ENCODE peak calls at places on chromosomes 16 and 17, in four cellular contexts. H, Z, N and P are unnamed samples.

GRCh38 chr16:66525396-66526180 is 24.3 kb downstream of the TK2 start:
- DNase-seq in H (no peak), Z (no peak), N (no peak), P (peak; percentile 54)

GRCh38 chr16:84141143-84141670 is 3.8 kb downstream of the HSDL1 start:
- DNase-seq in H (no peak), Z (no peak), N (no peak), P (no peak)

GRCh38 chr16:66367968-66368891 is 1.7 kb downstream of the CDH5 start:
- DNase-seq in H (no peak), Z (no peak), N (no peak), P (no peak)

GRCh38 chr16:4378202-4378666 is 6.6 kb downstream of the VASN start:
- DNase-seq in H (peak; percentile 77), Z (no peak), N (no peak), P (no peak)

GRCh38 chr17:74999523-74999922 is 12.1 kb downstream of the CDR2L start:
- DNase-seq in H (no peak), Z (no peak), N (no peak), P (no peak)

GRCh38 chr17:4956493-4957061 is 5.7 kb downstream of the ENO3 start:
- DNase-seq in H (no peak), Z (no peak), N (no peak), P (no peak)

GRCh38 chr17:15261063-15261817 is 3.9 kb downstream of the PMP22 start:
- DNase-seq in H (peak; percentile 63), Z (peak; percentile 44), N (peak; percentile 56), P (peak; percentile 61)

GRCh38 chr17:31693433-31694210 is 165.4 kb downstream of the COPRS start:
- DNase-seq in H (peak; percentile 37), Z (no peak), N (no peak), P (no peak)

GRCh38 chr16:57191056-57191536 is 5.0 kb downstream of the RSPRY1 start:
- DNase-seq in H (no peak), Z (no peak), N (peak; percentile 70), P (peak; percentile 60)

GRCh38 chr16:28845173-28846079 is 722 bp downstream of the TUFM start:
- DNase-seq in H (no peak), Z (no peak), N (no peak), P (peak; percentile 18)

GRCh38 chr16:754208-755097 is 6.1 kb upstream of the MSLN start:
- DNase-seq in H (no peak), Z (peak; percentile 73), N (no peak), P (no peak)

GRCh38 chr16:3472878-3473595 is 22.3 kb downstream of the C16orf90 start:
- DNase-seq in H (peak; percentile 12), Z (no peak), N (peak; percentile 13), P (peak; percentile 39)

GRCh38 chr16:11245988-11246387 is 10.0 kb downstream of the SOCS1 start:
- DNase-seq in H (no peak), Z (no peak), N (no peak), P (no peak)

GRCh38 chr16:83956336-83957289 is 3.6 kb downstream of the OSGIN1 start:
- DNase-seq in H (peak; percentile 70), Z (peak; percentile 93), N (peak; percentile 80), P (peak; percentile 78)

GRCh38 chr16:49644143-49644460 is 211.8 kb downstream of the ZNF423 start:
- DNase-seq in H (peak; percentile 54), Z (no peak), N (peak; percentile 37), P (peak; percentile 59)

GRCh38 chr17:64073771-64074703 is 53.6 kb upstream of the ICAM2 start:
- DNase-seq in H (no peak), Z (no peak), N (no peak), P (no peak)

GRCh38 chr17:1907818-1908698 is 78.3 kb downstream of the RPA1 start:
- DNase-seq in H (peak; percentile 40), Z (no peak), N (peak; percentile 34), P (peak; percentile 33)

GRCh38 chr17:28812980-28813377 is 29.6 kb downstream of the FAM222B start:
- DNase-seq in H (peak; percentile 70), Z (no peak), N (no peak), P (no peak)

GRCh38 chr16:31010539-31010938 is at the start of gene STX1B:
- DNase-seq in H (no peak), Z (no peak), N (peak; percentile 41), P (peak; percentile 38)

GRCh38 chr16:9258423-9259051 is 167.1 kb downstream of the HAPSTR1 start:
- DNase-seq in H (peak; percentile 31), Z (no peak), N (peak; percentile 5), P (peak; percentile 4)

GRCh38 chr16:80198265-80198994 is 342.4 kb upstream of the DYNLRB2 start:
- DNase-seq in H (no peak), Z (no peak), N (peak; percentile 24), P (peak; percentile 54)

GRCh38 chr17:17502741-17503565 is 6.8 kb upstream of the RASD1 start:
- DNase-seq in H (no peak), Z (peak; percentile 44), N (no peak), P (no peak)

GRCh38 chr16:50724237-50724747 is 17.6 kb upstream of the CYLD start:
- DNase-seq in H (no peak), Z (no peak), N (no peak), P (no peak)

GRCh38 chr17:2057714-2058520 is 3.0 kb downstream of the HIC1 start:
- DNase-seq in H (peak; percentile 58), Z (peak; percentile 80), N (peak; percentile 51), P (no peak)

GRCh38 chr16:71353736-71354135 is 4.8 kb upstream of the CALB2 start:
- DNase-seq in H (no peak), Z (no peak), N (no peak), P (no peak)

GRCh38 chr17:19650826-19651225 is 2.3 kb downstream of the ALDH3A2 start:
- DNase-seq in H (no peak), Z (no peak), N (peak; percentile 37), P (peak; percentile 35)

GRCh38 chr17:28204751-28205150 is 114.2 kb upstream of the TMEM97 start:
- DNase-seq in H (peak; percentile 25), Z (no peak), N (no peak), P (peak; percentile 22)

GRCh38 chr17:8611671-8612298 is 18.7 kb downstream of the MYH10 start:
- DNase-seq in H (peak; percentile 89), Z (no peak), N (peak; percentile 44), P (peak; percentile 15)

GRCh38 chr16:69848635-69849545 is 86.8 kb downstream of the WWP2 start:
- DNase-seq in H (peak; percentile 96), Z (peak; percentile 83), N (peak; percentile 95), P (peak; percentile 92)

GRCh38 chr17:7781467-7781866 is 52.5 kb upstream of the KDM6B start:
- DNase-seq in H (peak; percentile 34), Z (no peak), N (no peak), P (no peak)

GRCh38 chr17:35555695-35556094 is 4.9 kb downstream of the SLFN14 start:
- DNase-seq in H (no peak), Z (no peak), N (no peak), P (no peak)

GRCh38 chr17:17723354-17724261 is 42.4 kb downstream of the RAI1 start:
- DNase-seq in H (peak; percentile 77), Z (no peak), N (peak; percentile 81), P (peak; percentile 83)

GRCh38 chr16:25052161-25052511 is 37.0 kb upstream of the ARHGAP17 start:
- DNase-seq in H (no peak), Z (no peak), N (no peak), P (no peak)
- TF ChIP-seq CTCF in H (no peak), Z (no peak), N (no peak), P (no peak)

GRCh38 chr17:80352216-80352895 is 62.6 kb upstream of the ENDOV start:
- DNase-seq in H (no peak), Z (peak; percentile 55), N (no peak), P (no peak)

GRCh38 chr17:80356231-80356856 is 58.6 kb upstream of the ENDOV start:
- DNase-seq in H (no peak), Z (peak; percentile 51), N (no peak), P (no peak)

GRCh38 chr17:80354381-80354780 is 60.6 kb upstream of the ENDOV start:
- DNase-seq in H (no peak), Z (peak; percentile 23), N (no peak), P (no peak)

GRCh38 chr17:80352991-80353665 is 61.8 kb upstream of the ENDOV start:
- DNase-seq in H (no peak), Z (peak; percentile 64), N (no peak), P (no peak)

GRCh38 chr17:80353718-80354275 is 61.2 kb upstream of the ENDOV start:
- DNase-seq in H (no peak), Z (peak; percentile 51), N (no peak), P (no peak)
- H3K4me3 ChIP-seq in H (no peak overlapping the region), Z (no peak overlapping the region), N (no peak overlapping the region), P (no peak overlapping the region)

DNA sequence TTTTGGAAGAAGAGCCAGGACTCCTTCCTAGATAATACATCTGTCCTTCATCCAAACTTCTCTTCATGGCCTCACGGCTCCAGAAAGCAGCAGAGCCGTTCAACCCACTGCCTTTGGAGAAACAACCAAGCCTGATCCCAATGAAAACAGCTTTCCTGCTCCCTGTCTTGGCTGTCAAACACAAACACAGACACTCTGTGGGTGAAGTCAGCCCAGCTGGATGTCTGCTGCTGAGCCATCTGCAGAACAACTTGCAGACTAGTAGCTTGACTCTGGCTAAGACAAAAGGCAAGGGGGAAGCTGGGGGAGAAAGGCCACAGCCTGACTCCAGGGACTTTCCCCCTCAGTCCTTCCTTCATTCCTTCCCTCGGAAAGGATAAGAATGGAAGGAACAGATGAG is 345.1 kb upstream of the PSMD7 start:
- DNase-seq in H (no peak), Z (no peak), N (peak; percentile 80), P (no peak)
- TF ChIP-seq CTCF in H (no peak), Z (no peak), N (no peak), P (no peak)

GRCh38 chr17:62749926-62750325 is 58.2 kb downstream of the MARCHF10 start:
- DNase-seq in H (no peak), Z (no peak), N (no peak), P (no peak)

GRCh38 chr17:62750502-62751349 is 57.4 kb downstream of the MARCHF10 start:
- DNase-seq in H (no peak), Z (no peak), N (no peak), P (no peak)

GRCh38 chr17:62754696-62755095 is 53.4 kb downstream of the MARCHF10 start:
- DNase-seq in H (peak; percentile 62), Z (no peak), N (no peak), P (no peak)

GRCh38 chr17:62753562-62753961 is 54.6 kb downstream of the MARCHF10 start:
- DNase-seq in H (no peak), Z (no peak), N (no peak), P (no peak)

GRCh38 chr17:62751350-62751691 is 56.8 kb downstream of the MARCHF10 start:
- DNase-seq in H (no peak), Z (no peak), N (no peak), P (no peak)
- H3K4me3 ChIP-seq in H (no peak overlapping the region), Z (no peak overlapping the region), N (no peak overlapping the region), P (no peak overlapping the region)

GRCh38 chr17:57467801-57468200 is 211.5 kb downstream of the MSI2 start:
- DNase-seq in H (no peak), Z (no peak), N (no peak), P (no peak)
- TF ChIP-seq CTCF in H (no peak), Z (no peak), N (no peak), P (no peak)